ENCODE peak calls at places on chromosomes 13 and 19, in eight cellular contexts. G is Panc1, S is fibroblast of the aortic adventitia, W is IMR-90, Q is thoracic aorta, N is activated B cell treated with CpG ODN at 0.5 μM for 24 hours, H is Calu3, X is cardiac fibroblast. L is an unnamed sample.

GRCh38 chr19:12596485-12596884 is 14.1 kb downstream of the ZNF490 start:
- DNase-seq in G (no peak), S (no peak), W (no peak), Q (no peak), N (no peak), H (no peak), X (no peak), L (no peak)

GRCh38 chr19:1373534-1374249 is 10.0 kb upstream of the NDUFS7 start:
- DNase-seq in G (no peak), S (no peak), W (peak), Q (no peak), N (no peak), H (no peak), X (peak), L (no peak)

GRCh38 chr13:34176636-34177035 is 358.7 kb downstream of the RFC3 start:
- DNase-seq in G (no peak), S (no peak), W (no peak), Q (no peak), N (no peak), H (no peak), X (no peak), L (no peak)

GRCh38 chr19:15428956-15429824 is 10.4 kb upstream of the AKAP8L start:
- DNase-seq in G (no peak), S (no peak), W (no peak), Q (no peak), N (no peak), H (no peak), X (no peak), L (no peak)

GRCh38 chr19:17357724-17358123 is 19.4 kb downstream of the PLVAP start:
- DNase-seq in G (no peak), S (no peak), W (no peak), Q (no peak), N (no peak), H (no peak), X (no peak), L (no peak)

GRCh38 chr13:68081051-68081450 is 850.9 kb upstream of the PCDH9 start:
- DNase-seq in G (no peak), S (no peak), W (no peak), Q (no peak), N (no peak), H (no peak), X (no peak), L (no peak)

GRCh38 chr19:9041023-9041422 is 30.8 kb upstream of the MUC16 start:
- DNase-seq in G (no peak), S (no peak), W (no peak), Q (no peak), N (no peak), H (no peak), X (no peak), L (no peak)

GRCh38 chr13:46687810-46688209 is 109.2 kb downstream of the ESD start:
- DNase-seq in G (no peak), S (peak), W (peak), Q (no peak), N (no peak), H (peak), X (peak), L (peak)

GRCh38 chr19:29121684-29122083 is 91.3 kb downstream of the UQCRFS1 start:
- DNase-seq in G (no peak), S (peak), W (no peak), Q (no peak), N (no peak), H (peak), X (no peak), L (peak)

GRCh38 chr13:30804474-30804873 is 69.1 kb downstream of the ALOX5AP start:
- DNase-seq in G (no peak), S (no peak), W (no peak), Q (no peak), N (no peak), H (no peak), X (no peak), L (no peak)

GRCh38 chr19:35114656-35115537 is 726 bp upstream of the FXYD3 start:
- DNase-seq in G (peak), S (peak), W (peak), Q (no peak), N (peak), H (peak), X (peak), L (peak)

GRCh38 chr19:17755977-17756670 is 4.8 kb downstream of the FCHO1 start:
- DNase-seq in G (no peak), S (peak), W (peak), Q (no peak), N (peak), H (peak), X (peak), L (peak)

GRCh38 chr19:3599776-3600183 is 6.9 kb downstream of the TBXA2R start:
- DNase-seq in G (no peak), S (no peak), W (no peak), Q (no peak), N (no peak), H (no peak), X (no peak), L (no peak)

GRCh38 chr19:56811480-56811879 is 29.0 kb downstream of the PEG3 start:
- DNase-seq in G (no peak), S (no peak), W (no peak), Q (no peak), N (no peak), H (no peak), X (no peak), L (no peak)

GRCh38 chr19:10510301-10510802 is 6.9 kb downstream of the S1PR5 start:
- DNase-seq in G (no peak), S (no peak), W (no peak), Q (no peak), N (peak), H (peak), X (no peak), L (peak)

GRCh38 chr19:1826557-1827521 is 14.8 kb upstream of the ATP8B3 start:
- DNase-seq in G (no peak), S (no peak), W (no peak), Q (no peak), N (no peak), H (no peak), X (no peak), L (no peak)

GRCh38 chr13:71522976-71523517 is 344.0 kb downstream of the DACH1 start:
- DNase-seq in G (no peak), S (no peak), W (no peak), Q (no peak), N (no peak), H (no peak), X (no peak), L (no peak)

GRCh38 chr19:51808333-51808986 is 13.5 kb downstream of the FPR3 start:
- DNase-seq in G (peak), S (peak), W (no peak), Q (no peak), N (no peak), H (no peak), X (peak), L (no peak)

GRCh38 chr19:58033741-58034475 is at the start of gene ZSCAN1:
- DNase-seq in G (no peak), S (peak), W (peak), Q (no peak), N (peak), H (no peak), X (peak), L (peak)

GRCh38 chr19:16254851-16255408 is 57.2 kb downstream of the AP1M1 start:
- DNase-seq in G (no peak), S (no peak), W (no peak), Q (no peak), N (no peak), H (no peak), X (no peak), L (no peak)

GRCh38 chr13:113759525-113760137 is 605 bp downstream of the TMEM255B start:
- DNase-seq in G (no peak), S (peak), W (peak), Q (no peak), N (no peak), H (no peak), X (peak), L (no peak)

GRCh38 chr13:93646247-93646646 is 419.6 kb downstream of the GPC6 start:
- DNase-seq in G (no peak), S (peak), W (no peak), Q (no peak), N (no peak), H (no peak), X (peak), L (no peak)

GRCh38 chr19:58034476-58034790 is 608 bp downstream of the ZSCAN1 start:
- DNase-seq in G (no peak), S (no peak), W (no peak), Q (no peak), N (no peak), H (no peak), X (no peak), L (no peak)

GRCh38 chr13:40031031-40031430 is 375.6 kb downstream of the COG6 start:
- DNase-seq in G (no peak), S (peak), W (peak), Q (no peak), N (no peak), H (no peak), X (peak), L (no peak)

DNA sequence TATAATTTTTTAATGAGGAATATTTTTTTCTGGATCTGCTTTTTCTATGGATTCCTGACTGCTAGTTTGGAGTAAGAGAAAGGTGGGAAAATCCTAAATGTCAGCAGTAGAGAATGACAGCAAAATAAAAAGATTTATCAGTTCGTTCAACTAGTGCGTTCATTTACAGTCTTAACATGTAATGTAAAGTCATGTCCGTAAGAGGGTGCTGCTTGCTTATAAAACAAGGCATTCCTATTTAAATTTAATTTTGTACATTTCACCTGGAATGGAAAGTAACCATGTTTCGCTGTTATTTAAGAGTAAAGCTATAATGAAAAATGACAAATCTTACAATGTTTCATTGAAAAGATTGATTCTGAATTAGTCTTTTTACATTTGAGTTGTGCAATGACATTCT is 76.6 kb downstream of the ZMYM2 start:
- DNase-seq in G (no peak), S (peak), W (no peak), Q (no peak), N (no peak), H (no peak), X (peak), L (no peak)
- TF ChIP-seq CTCF in G (peak), S (no peak), W (no peak), Q (no peak), N (no peak), H (no peak), X (peak), L (no peak)

GRCh38 chr13:99686944-99687382 is 185.7 kb downstream of the TM9SF2 start:
- DNase-seq in G (no peak), S (no peak), W (no peak), Q (no peak), N (no peak), H (no peak), X (no peak), L (no peak)
- TF ChIP-seq CTCF in G (no peak), S (no peak), W (no peak), Q (no peak), N (no peak), H (no peak), X (no peak), L (no peak)

DNA sequence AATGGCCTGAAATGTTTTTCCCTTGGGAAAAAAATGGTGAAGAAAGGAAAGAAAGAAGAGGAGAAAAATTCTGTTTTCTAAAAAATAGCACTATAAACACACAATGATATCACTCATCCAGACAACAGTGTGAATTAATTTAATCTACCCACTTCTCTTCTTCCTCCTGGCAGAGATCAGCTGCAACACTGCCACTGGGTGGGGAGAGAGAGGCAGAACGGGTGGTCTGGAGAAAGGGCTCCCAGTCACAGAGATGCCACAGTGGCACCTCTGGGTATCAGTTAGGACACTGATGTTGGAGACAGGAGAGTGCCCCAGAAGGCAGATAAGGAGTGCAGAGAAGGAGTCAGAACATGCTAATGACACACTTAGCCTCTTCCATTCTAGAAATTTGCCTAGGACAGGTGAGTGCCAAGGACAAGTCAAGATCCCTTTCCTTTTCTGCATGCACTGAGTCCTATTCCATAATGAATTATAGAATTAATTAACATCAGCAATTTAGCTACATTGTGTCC is 168.6 kb downstream of the SUCLA2 start:
- DNase-seq in G (no peak), S (no peak), W (no peak), Q (no peak), N (no peak), H (no peak), X (no peak), L (no peak)
- TF ChIP-seq CTCF in G (no peak), S (no peak), W (no peak), Q (no peak), N (no peak), H (no peak), X (no peak), L (no peak)

GRCh38 chr13:75861786-75862185 is 225.7 kb downstream of the LMO7 start:
- DNase-seq in G (no peak), S (peak), W (peak), Q (no peak), N (no peak), H (no peak), X (no peak), L (no peak)
- TF ChIP-seq CTCF in G (no peak), S (no peak), W (no peak), Q (no peak), N (no peak), H (no peak), X (no peak), L (no peak)

GRCh38 chr13:110644892-110645521 is 29.7 kb downstream of the NAXD start:
- DNase-seq in G (no peak), S (peak), W (peak), Q (no peak), N (peak), H (no peak), X (peak), L (peak)
- TF ChIP-seq CTCF in G (no peak), S (peak), W (peak), Q (no peak), N (no peak), H (no peak), X (peak), L (peak)

GRCh38 chr19:45125360-45125759 is 32.4 kb downstream of the PPP1R37 start:
- DNase-seq in G (no peak), S (no peak), W (no peak), Q (no peak), N (no peak), H (no peak), X (no peak), L (no peak)

GRCh38 chr19:45124021-45124420 is 31.0 kb downstream of the PPP1R37 start:
- DNase-seq in G (no peak), S (no peak), W (no peak), Q (no peak), N (no peak), H (no peak), X (no peak), L (no peak)

GRCh38 chr19:45128109-45128508 is 32.7 kb downstream of the NKPD1 start:
- DNase-seq in G (no peak), S (no peak), W (no peak), Q (no peak), N (no peak), H (no peak), X (no peak), L (no peak)

GRCh38 chr19:45126654-45127053 is 33.7 kb downstream of the PPP1R37 start:
- DNase-seq in G (no peak), S (no peak), W (no peak), Q (no peak), N (no peak), H (no peak), X (no peak), L (no peak)

GRCh38 chr19:45125975-45126493 is 33.1 kb downstream of the PPP1R37 start:
- DNase-seq in G (peak), S (peak), W (peak), Q (no peak), N (peak), H (peak), X (peak), L (peak)
- TF ChIP-seq CTCF in G (peak), S (peak), W (peak), Q (peak), N (no peak), H (peak), X (peak), L (peak)

DNA sequence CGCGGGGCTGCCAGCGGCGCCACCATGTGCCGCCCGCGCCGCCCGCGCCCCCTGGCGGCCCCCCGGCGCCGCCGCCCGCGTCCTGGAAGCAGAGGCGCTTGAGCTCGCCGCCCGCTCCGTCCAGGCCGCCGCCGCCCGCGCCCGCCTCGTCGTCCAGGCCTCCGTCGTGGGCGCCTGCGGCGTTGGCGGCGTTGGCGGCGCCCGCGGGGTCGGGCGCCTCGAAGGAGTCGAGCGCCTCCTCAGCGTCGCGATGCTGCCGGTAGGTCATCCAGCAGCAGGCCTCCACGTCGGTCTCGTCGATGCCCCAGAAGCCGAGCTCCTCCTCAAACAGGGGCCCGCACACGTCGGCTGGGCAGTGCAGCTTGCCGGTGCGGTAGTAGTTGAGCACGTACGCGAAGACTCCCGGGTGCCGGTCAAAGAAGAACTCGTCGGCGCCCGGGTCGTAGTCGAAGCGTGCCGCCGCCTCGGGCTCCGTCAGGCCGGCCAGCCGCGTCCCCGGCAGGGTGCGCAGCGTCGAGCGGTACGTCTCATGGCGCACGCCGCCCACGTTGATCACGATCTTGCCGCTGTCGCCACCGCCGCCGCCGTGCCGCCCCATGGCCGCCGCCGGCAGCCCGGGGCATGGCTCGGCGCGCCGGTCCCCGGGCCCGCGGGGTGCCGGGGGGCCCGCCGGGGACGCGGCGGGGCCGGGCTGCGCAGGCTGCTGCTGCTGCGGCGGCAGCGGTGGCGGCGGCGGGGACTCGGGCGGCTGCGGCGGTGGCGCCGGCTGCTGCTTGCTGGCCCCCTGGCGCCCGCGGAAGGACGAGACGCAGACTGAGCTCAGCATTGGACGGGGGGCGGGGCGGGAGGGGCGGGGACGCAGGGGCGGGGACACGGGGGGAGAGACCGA is 676 bp downstream of the KCNC3 start:
- DNase-seq in G (no peak), S (no peak), W (no peak), Q (no peak), N (peak), H (peak), X (peak), L (peak)
- TF ChIP-seq CTCF in G (peak), S (no peak), W (no peak), Q (no peak), N (no peak), H (no peak), X (no peak), L (no peak)